ENCODE peak calls at places on chromosome 19, in five cellular contexts. M is cardiac muscle cell, R is ovary, D is left ventricle myocardium inferior, Q is epithelial cell of esophagus. T is an unnamed sample.
A peak's percentile ranks its signal among the peaks of the same experiment; 100 is the strongest.

GRCh38 chr19:6017576-6017975 is 39.6 kb upstream of the RANBP3 start:
- DNase-seq in M (no peak), R (no peak), D (no peak), Q (no peak), T (no peak)

GRCh38 chr19:3655402-3656072 is 28.9 kb upstream of the CACTIN start:
- DNase-seq in M (peak; percentile 87), R (peak; percentile 67), D (no peak), Q (peak; percentile 83), T (peak; percentile 95)

GRCh38 chr19:15136234-15136954 is 29.2 kb downstream of the SYDE1 start:
- DNase-seq in M (no peak), R (no peak), D (no peak), Q (peak; percentile 89), T (no peak)

GRCh38 chr19:12052571-12053169 is at the start of gene ZNF878:
- DNase-seq in M (peak; percentile 90), R (peak; percentile 87), D (peak; percentile 91), Q (peak; percentile 66), T (peak; percentile 75)

GRCh38 chr19:45670670-45671453 is 2.8 kb downstream of the GIPR start:
- DNase-seq in M (peak; percentile 89), R (peak; percentile 63), D (peak; percentile 45), Q (peak; percentile 96), T (peak; percentile 42)

GRCh38 chr19:20259615-20260014 is 92.6 kb downstream of the ZNF486 start:
- DNase-seq in M (no peak), R (no peak), D (no peak), Q (no peak), T (no peak)

GRCh38 chr19:17949956-17950309 is 17.0 kb upstream of the KCNN1 start:
- DNase-seq in M (no peak), R (no peak), D (no peak), Q (no peak), T (no peak)

GRCh38 chr19:47757617-47758432 is 12.5 kb downstream of the NOP53 start:
- DNase-seq in M (no peak), R (no peak), D (no peak), Q (no peak), T (no peak)

GRCh38 chr19:18282021-18282787 is 782 bp upstream of the JUND start:
- DNase-seq in M (no peak), R (peak; percentile 76), D (no peak), Q (no peak), T (no peak)

GRCh38 chr19:46604781-46605355 is 3.7 kb downstream of the CALM3 start:
- DNase-seq in M (no peak), R (peak; percentile 16), D (no peak), Q (no peak), T (no peak)

GRCh38 chr19:50858896-50859295 is 4.2 kb downstream of the KLK3 start:
- DNase-seq in M (no peak), R (no peak), D (no peak), Q (no peak), T (no peak)

GRCh38 chr19:19155495-19156219 is 14.4 kb downstream of the MEF2B start:
- DNase-seq in M (no peak), R (no peak), D (no peak), Q (no peak), T (no peak)

GRCh38 chr19:13881231-13881691 is 4.3 kb downstream of the NANOS3 start:
- DNase-seq in M (peak; percentile 44), R (no peak), D (no peak), Q (no peak), T (no peak)

GRCh38 chr19:9671654-9672053 is 3.2 kb downstream of the ZNF562 start:
- DNase-seq in M (no peak), R (no peak), D (no peak), Q (no peak), T (no peak)

GRCh38 chr19:51407631-51408131 is 9.8 kb downstream of the SIGLEC10 start:
- DNase-seq in M (peak; percentile 44), R (no peak), D (no peak), Q (peak; percentile 33), T (peak; percentile 16)

GRCh38 chr19:48735031-48735615 is 5.3 kb downstream of the RASIP1 start:
- DNase-seq in M (peak; percentile 61), R (no peak), D (no peak), Q (peak; percentile 75), T (no peak)

GRCh38 chr19:7575426-7576040 is 20.1 kb upstream of the CAMSAP3 start:
- DNase-seq in M (no peak), R (no peak), D (no peak), Q (peak; percentile 51), T (no peak)

GRCh38 chr19:40530091-40530901 is 46.4 kb upstream of the SHKBP1 start:
- DNase-seq in M (no peak), R (peak; percentile 67), D (no peak), Q (no peak), T (no peak)

GRCh38 chr19:16143399-16144215 is at the start of gene HSH2D:
- DNase-seq in M (no peak), R (no peak), D (peak; percentile 36), Q (peak; percentile 67), T (no peak)

GRCh38 chr19:4624733-4625362 is 14.5 kb upstream of the TNFAIP8L1 start:
- DNase-seq in M (peak; percentile 41), R (no peak), D (no peak), Q (peak; percentile 47), T (peak; percentile 17)

GRCh38 chr19:8075158-8076086 is 22.9 kb downstream of the CCL25 start:
- DNase-seq in M (no peak), R (no peak), D (no peak), Q (no peak), T (no peak)

GRCh38 chr19:34824686-34825085 is 51.7 kb upstream of the ZNF599 start:
- DNase-seq in M (no peak), R (no peak), D (no peak), Q (no peak), T (no peak)

GRCh38 chr19:51333836-51334460 is 8.0 kb downstream of the VSIG10L start:
- DNase-seq in M (no peak), R (no peak), D (no peak), Q (no peak), T (no peak)

GRCh38 chr19:3514930-3515329 is 8.8 kb downstream of the FZR1 start:
- DNase-seq in M (no peak), R (no peak), D (no peak), Q (no peak), T (no peak)

GRCh38 chr19:35240322-35240721 is 8.5 kb upstream of the LSR start:
- DNase-seq in M (no peak), R (no peak), D (no peak), Q (no peak), T (no peak)

GRCh38 chr19:46202872-46203860 is 26.4 kb upstream of the IGFL1 start:
- DNase-seq in M (no peak), R (no peak), D (no peak), Q (no peak), T (no peak)

GRCh38 chr19:28435551-28436261 is 777.2 kb downstream of the UQCRFS1 start:
- DNase-seq in M (no peak), R (no peak), D (no peak), Q (no peak), T (no peak)

GRCh38 chr19:6451583-6452222 is 7.9 kb downstream of the SLC25A23 start:
- DNase-seq in M (no peak), R (no peak), D (no peak), Q (no peak), T (no peak)

GRCh38 chr19:7534531-7534980 is 961 bp upstream of the PNPLA6 start:
- DNase-seq in M (peak; percentile 75), R (peak; percentile 60), D (peak; percentile 63), Q (peak; percentile 59), T (peak; percentile 81)

GRCh38 chr19:40751065-40751923 is at the start of gene SNRPA:
- DNase-seq in M (peak; percentile 98), R (peak; percentile 96), D (peak; percentile 96), Q (peak; percentile 98), T (peak; percentile 97)

GRCh38 chr19:48950159-48950558 is 4.5 kb upstream of the BAX start:
- DNase-seq in M (no peak), R (no peak), D (no peak), Q (no peak), T (no peak)

GRCh38 chr19:51651216-51651846 is 4.7 kb upstream of the SIGLEC14 start:
- DNase-seq in M (peak; percentile 35), R (no peak), D (peak; percentile 16), Q (no peak), T (no peak)

GRCh38 chr19:46574533-46574932 is 26.6 kb upstream of the CALM3 start:
- DNase-seq in M (peak; percentile 27), R (no peak), D (no peak), Q (no peak), T (no peak)

GRCh38 chr19:50239916-50240585 is 36.6 kb downstream of the MYH14 start:
- DNase-seq in M (no peak), R (no peak), D (no peak), Q (no peak), T (no peak)

GRCh38 chr19:49160450-49161189 is 3.0 kb downstream of the TRPM4 start:
- DNase-seq in M (no peak), R (no peak), D (no peak), Q (no peak), T (no peak)

GRCh38 chr19:4967738-4968461 is 1.0 kb upstream of the KDM4B start:
- DNase-seq in M (peak; percentile 64), R (no peak), D (no peak), Q (peak; percentile 23), T (peak; percentile 51)

GRCh38 chr19:10701955-10702307 is 692 bp downstream of the QTRT1 start:
- DNase-seq in M (no peak), R (no peak), D (no peak), Q (no peak), T (no peak)
- TF ChIP-seq CTCF in M (no peak), R (no peak), D (no peak), Q (no peak), T (peak; percentile 1)

GRCh38 chr19:1751367-1752008 is 1.8 kb upstream of the ONECUT3 start:
- DNase-seq in M (no peak), R (no peak), D (no peak), Q (no peak), T (no peak)
- H3K4me3 ChIP-seq in M (no peak overlapping the region), R (no peak overlapping the region), D (no peak overlapping the region), Q (no peak overlapping the region), T (no peak overlapping the region)

GRCh38 chr19:58387338-58388174 is 487 bp downstream of the RPS5 start:
- DNase-seq in M (no peak), R (no peak), D (no peak), Q (no peak), T (no peak)

GRCh38 chr19:58388175-58388526 is 1.1 kb downstream of the RPS5 start:
- DNase-seq in M (no peak), R (no peak), D (no peak), Q (no peak), T (no peak)

GRCh38 chr19:58385313-58386165 is 1.5 kb upstream of the RPS5 start:
- DNase-seq in M (no peak), R (peak; percentile 49), D (no peak), Q (no peak), T (no peak)

GRCh38 chr19:58386166-58386575 is 898 bp upstream of the RPS5 start:
- DNase-seq in M (no peak), R (no peak), D (no peak), Q (no peak), T (no peak)

GRCh38 chr19:58386576-58387337 is at the start of gene RPS5:
- DNase-seq in M (peak; percentile 99), R (peak; percentile 95), D (peak; percentile 93), Q (peak; percentile 98), T (peak; percentile 99)
- TF ChIP-seq CTCF in M (no peak), R (no peak), D (no peak), Q (no peak), T (no peak)

DNA sequence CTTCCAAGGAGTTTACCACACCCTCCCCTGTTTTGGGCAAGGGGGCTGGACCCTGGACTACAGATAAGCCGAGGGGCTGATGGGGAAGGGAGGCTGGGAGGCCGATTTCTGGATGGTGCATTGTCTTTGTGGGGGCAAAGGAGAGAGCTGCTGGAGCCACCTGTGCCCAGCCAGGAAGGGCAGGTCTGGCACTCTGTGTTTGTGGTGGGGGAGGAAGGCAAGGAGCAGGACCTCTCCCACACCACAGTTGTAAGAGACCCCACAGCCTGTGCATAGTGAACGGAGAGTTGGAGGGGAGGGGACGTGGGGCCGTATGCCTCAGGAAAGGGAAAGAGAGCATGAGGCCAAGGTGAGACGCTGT is 16.0 kb upstream of the PRR19 start:
- DNase-seq in M (no peak), R (no peak), D (no peak), Q (no peak), T (no peak)
- H3K4me3 ChIP-seq in M (no peak overlapping the region), R (peak overlapping the region; percentile 17), D (peak overlapping the region; percentile 74), Q (no peak overlapping the region), T (peak overlapping the region; percentile 71)

T was measured in AG10803.